ENCODE peak calls at places on chromosomes 6 and 20, in six cellular contexts. One of them, this sample, is unnamed.

GRCh38 chr6:159121387-159121955 is 47.7 kb upstream of the FNDC1 start:
- DNase-seq in RWPE1: no peak
- DNase-seq in activated CD8-positive, alpha-beta memory T cell treated with anti-CD3 and anti-CD28 coated beads, Interleukin-2, amount 50 U/mL, for 48 hours: no peak
- DNase-seq in effector memory CD8-positive, alpha-beta T cell: no peak
- DNase-seq in Right ventricle myocardium inferior: no peak
- DNase-seq in T-helper 2 cell: no peak
- DNase-seq in this sample: no peak

GRCh38 chr20:63337786-63338420 is 23.2 kb downstream of the CHRNA4 start:
- DNase-seq in T-helper 2 cell: no peak
- DNase-seq in Right ventricle myocardium inferior: no peak
- DNase-seq in activated CD8-positive, alpha-beta memory T cell treated with anti-CD3 and anti-CD28 coated beads, Interleukin-2, amount 50 U/mL, for 48 hours: no peak
- DNase-seq in effector memory CD8-positive, alpha-beta T cell: no peak
- DNase-seq in RWPE1: no peak
- DNase-seq in this sample: no peak

GRCh38 chr6:145809785-145810184 is 4.8 kb downstream of the FBXO30 start:
- DNase-seq in T-helper 2 cell: no peak
- DNase-seq in activated CD8-positive, alpha-beta memory T cell treated with anti-CD3 and anti-CD28 coated beads, Interleukin-2, amount 50 U/mL, for 48 hours: no peak
- DNase-seq in Right ventricle myocardium inferior: no peak
- DNase-seq in RWPE1: no peak
- DNase-seq in effector memory CD8-positive, alpha-beta T cell: no peak
- DNase-seq in this sample: no peak

GRCh38 chr6:138206862-138207261 is 11.4 kb downstream of the PBOV1 start:
- DNase-seq in Right ventricle myocardium inferior: no peak
- DNase-seq in effector memory CD8-positive, alpha-beta T cell: no peak
- DNase-seq in activated CD8-positive, alpha-beta memory T cell treated with anti-CD3 and anti-CD28 coated beads, Interleukin-2, amount 50 U/mL, for 48 hours: no peak
- DNase-seq in RWPE1: no peak
- DNase-seq in T-helper 2 cell: no peak
- DNase-seq in this sample: no peak

GRCh38 chr6:19705606-19706005 is 131.6 kb upstream of the ID4 start:
- DNase-seq in RWPE1: no peak
- DNase-seq in effector memory CD8-positive, alpha-beta T cell: no peak
- DNase-seq in activated CD8-positive, alpha-beta memory T cell treated with anti-CD3 and anti-CD28 coated beads, Interleukin-2, amount 50 U/mL, for 48 hours: no peak
- DNase-seq in T-helper 2 cell: no peak
- DNase-seq in Right ventricle myocardium inferior: no peak
- DNase-seq in this sample: no peak

GRCh38 chr6:165229216-165229615 is 80.2 kb downstream of the C6orf118 start:
- DNase-seq in Right ventricle myocardium inferior: no peak
- DNase-seq in effector memory CD8-positive, alpha-beta T cell: no peak
- DNase-seq in activated CD8-positive, alpha-beta memory T cell treated with anti-CD3 and anti-CD28 coated beads, Interleukin-2, amount 50 U/mL, for 48 hours: no peak
- DNase-seq in T-helper 2 cell: no peak
- DNase-seq in RWPE1: no peak
- DNase-seq in this sample: no peak

GRCh38 chr6:46376562-46376969 is 114.7 kb downstream of the RCAN2 start:
- DNase-seq in Right ventricle myocardium inferior: peak
- DNase-seq in effector memory CD8-positive, alpha-beta T cell: no peak
- DNase-seq in RWPE1: no peak
- DNase-seq in activated CD8-positive, alpha-beta memory T cell treated with anti-CD3 and anti-CD28 coated beads, Interleukin-2, amount 50 U/mL, for 48 hours: no peak
- DNase-seq in T-helper 2 cell: no peak
- DNase-seq in this sample: no peak

GRCh38 chr6:67935976-67936477 is 699.1 kb upstream of the ADGRB3 start:
- DNase-seq in RWPE1: no peak
- DNase-seq in effector memory CD8-positive, alpha-beta T cell: no peak
- DNase-seq in activated CD8-positive, alpha-beta memory T cell treated with anti-CD3 and anti-CD28 coated beads, Interleukin-2, amount 50 U/mL, for 48 hours: no peak
- DNase-seq in Right ventricle myocardium inferior: no peak
- DNase-seq in T-helper 2 cell: no peak
- DNase-seq in this sample: no peak

GRCh38 chr20:43725666-43726065 is 1.1 kb downstream of the GTSF1L start:
- DNase-seq in activated CD8-positive, alpha-beta memory T cell treated with anti-CD3 and anti-CD28 coated beads, Interleukin-2, amount 50 U/mL, for 48 hours: no peak
- DNase-seq in Right ventricle myocardium inferior: no peak
- DNase-seq in RWPE1: no peak
- DNase-seq in effector memory CD8-positive, alpha-beta T cell: no peak
- DNase-seq in T-helper 2 cell: no peak
- DNase-seq in this sample: no peak

GRCh38 chr20:58661298-58662141 is 10.4 kb downstream of the STX16 start:
- DNase-seq in Right ventricle myocardium inferior: no peak
- DNase-seq in activated CD8-positive, alpha-beta memory T cell treated with anti-CD3 and anti-CD28 coated beads, Interleukin-2, amount 50 U/mL, for 48 hours: no peak
- DNase-seq in effector memory CD8-positive, alpha-beta T cell: no peak
- DNase-seq in T-helper 2 cell: peak
- DNase-seq in RWPE1: no peak
- DNase-seq in this sample: no peak

GRCh38 chr6:56642366-56643261 is at the start of gene DST:
- DNase-seq in RWPE1: peak
- DNase-seq in Right ventricle myocardium inferior: no peak
- DNase-seq in effector memory CD8-positive, alpha-beta T cell: no peak
- DNase-seq in activated CD8-positive, alpha-beta memory T cell treated with anti-CD3 and anti-CD28 coated beads, Interleukin-2, amount 50 U/mL, for 48 hours: no peak
- DNase-seq in T-helper 2 cell: no peak
- DNase-seq in this sample: no peak

GRCh38 chr6:156651438-156651837 is 125.7 kb upstream of the ARID1B start:
- DNase-seq in T-helper 2 cell: no peak
- DNase-seq in effector memory CD8-positive, alpha-beta T cell: no peak
- DNase-seq in RWPE1: no peak
- DNase-seq in activated CD8-positive, alpha-beta memory T cell treated with anti-CD3 and anti-CD28 coated beads, Interleukin-2, amount 50 U/mL, for 48 hours: no peak
- DNase-seq in Right ventricle myocardium inferior: no peak
- DNase-seq in this sample: no peak